ENCODE peak calls at places on chromosomes 13 and 19, in nine cellular contexts. Z is breast epithelium, X is HCT116, O is transverse colon, M is stomach, H is GM12892, L is spleen, W is upper lobe of left lung, T is HepG2. A is an unnamed sample.

GRCh38 chr13:113468461-113469147 is 15.3 kb upstream of the ADPRHL1 start:
- DNase-seq in W (no peak), T (no peak), Z (no peak), H (no peak), M (no peak), X (no peak), O (no peak), L (no peak), A (no peak)

GRCh38 chr13:100633461-100633860 is 41.1 kb downstream of the TMTC4 start:
- DNase-seq in Z (no peak), X (no peak), W (no peak), H (no peak), L (no peak), M (no peak), O (no peak), T (peak; percentile 6), A (no peak)

GRCh38 chr13:33401238-33401637 is 115.7 kb upstream of the STARD13 start:
- DNase-seq in T (no peak), X (no peak), L (no peak), M (peak; percentile 31), H (no peak), O (peak; percentile 75), W (no peak), Z (no peak), A (no peak)

GRCh38 chr13:28574617-28575142 is 79.8 kb upstream of the FLT1 start:
- DNase-seq in O (peak; percentile 46), M (no peak), X (peak; percentile 95), T (peak; percentile 10), L (no peak), H (no peak), Z (no peak), W (no peak), A (no peak)

GRCh38 chr13:92553470-92554114 is 673.0 kb upstream of the GPC6 start:
- DNase-seq in H (no peak), T (no peak), O (no peak), W (no peak), L (no peak), X (no peak), Z (no peak), M (no peak), A (no peak)

GRCh38 chr13:114064516-114065140 is 67.8 kb downstream of the RASA3 start:
- DNase-seq in H (no peak), X (no peak), O (peak; percentile 40), L (peak; percentile 79), Z (no peak), T (no peak), M (peak; percentile 51), W (peak; percentile 71), A (no peak)

GRCh38 chr19:1068111-1069001 is 1.4 kb downstream of the ARHGAP45 start:
- DNase-seq in W (peak; percentile 91), X (no peak), T (no peak), Z (no peak), L (peak; percentile 97), M (no peak), O (peak; percentile 66), H (no peak), A (no peak)

GRCh38 chr19:3111586-3112247 is 17.6 kb downstream of the GNA11 start:
- DNase-seq in L (no peak), H (no peak), M (no peak), X (no peak), Z (no peak), W (no peak), T (no peak), O (no peak), A (no peak)

GRCh38 chr19:23203841-23204344 is 46.3 kb downstream of the ZNF724 start:
- DNase-seq in X (no peak), O (no peak), Z (no peak), W (peak; percentile 85), T (no peak), L (no peak), H (no peak), M (no peak), A (no peak)

GRCh38 chr19:46131485-46132143 is 7.1 kb upstream of the IGFL3 start:
- DNase-seq in M (no peak), Z (no peak), T (no peak), L (no peak), H (no peak), X (no peak), O (no peak), W (no peak), A (no peak)
- TF ChIP-seq POLR2AphosphoS5 in M (no peak), Z (no peak), T (no peak), L (no peak), H (no peak), X (no peak), O (no peak), W (no peak), A (no peak)

DNA sequence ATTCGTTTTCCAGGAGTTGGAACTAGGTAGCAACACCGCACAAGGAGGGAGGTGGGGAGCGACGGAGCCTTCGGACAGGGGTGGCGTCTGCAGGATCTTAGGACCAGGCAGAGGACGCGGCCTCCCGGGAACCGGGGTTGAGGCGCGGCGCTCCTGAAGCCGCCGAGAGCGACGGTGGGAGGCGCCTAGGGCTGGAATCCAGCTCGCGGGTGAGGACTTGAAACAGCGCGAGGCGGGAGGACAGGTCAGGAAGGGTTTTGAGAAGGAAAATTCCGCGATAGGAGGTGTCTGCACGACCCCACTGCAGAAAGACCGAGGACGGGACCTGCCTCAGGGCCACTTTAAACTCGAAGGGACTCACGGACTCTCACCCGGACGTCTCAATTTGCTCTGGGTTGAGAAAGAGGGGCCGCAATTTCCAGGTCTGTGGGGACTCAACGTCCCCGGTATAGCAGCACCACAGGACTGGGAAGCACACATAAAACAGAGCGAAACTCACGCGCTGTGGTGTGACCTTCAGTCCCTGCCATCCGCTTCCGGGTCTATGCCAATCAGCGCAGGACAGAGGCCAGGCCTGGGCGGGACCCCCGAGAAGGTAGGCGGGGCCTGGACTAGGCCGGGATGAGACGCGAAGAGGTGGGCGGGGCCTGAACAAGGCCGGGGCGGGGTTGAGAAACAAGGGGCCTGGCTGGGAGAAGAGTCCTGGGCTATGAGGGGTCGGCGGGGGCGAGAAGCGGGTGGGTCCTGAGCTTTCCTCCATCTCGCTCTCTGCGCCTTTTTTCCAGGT is at the start of gene ZNF320:
- DNase-seq in T (no peak), M (peak; percentile 98), Z (peak; percentile 97), W (peak; percentile 97), X (peak; percentile 85), H (peak; percentile 72), L (peak; percentile 98), O (peak; percentile 97), A (peak; percentile 92)
- TF ChIP-seq POLR2A in T (no peak), M (peak; percentile 25), Z (peak; percentile 69), W (peak; percentile 73), X (peak; percentile 38), H (peak; percentile 41), L (no peak), O (peak; percentile 90), A (peak; percentile 88)

GRCh38 chr19:58097783-58098681 is at the start of gene ZSCAN18:
- DNase-seq in W (peak; percentile 98), M (peak; percentile 96), O (peak; percentile 96), H (peak; percentile 68), L (peak; percentile 96), Z (peak; percentile 99), T (no peak), X (no peak), A (peak; percentile 92)
- TF ChIP-seq POLR2AphosphoS5 in W (peak; percentile 82), M (peak; percentile 90), O (peak; percentile 77), H (no peak), L (peak; percentile 93), Z (peak; percentile 90), T (no peak), X (no peak), A (no peak)

DNA sequence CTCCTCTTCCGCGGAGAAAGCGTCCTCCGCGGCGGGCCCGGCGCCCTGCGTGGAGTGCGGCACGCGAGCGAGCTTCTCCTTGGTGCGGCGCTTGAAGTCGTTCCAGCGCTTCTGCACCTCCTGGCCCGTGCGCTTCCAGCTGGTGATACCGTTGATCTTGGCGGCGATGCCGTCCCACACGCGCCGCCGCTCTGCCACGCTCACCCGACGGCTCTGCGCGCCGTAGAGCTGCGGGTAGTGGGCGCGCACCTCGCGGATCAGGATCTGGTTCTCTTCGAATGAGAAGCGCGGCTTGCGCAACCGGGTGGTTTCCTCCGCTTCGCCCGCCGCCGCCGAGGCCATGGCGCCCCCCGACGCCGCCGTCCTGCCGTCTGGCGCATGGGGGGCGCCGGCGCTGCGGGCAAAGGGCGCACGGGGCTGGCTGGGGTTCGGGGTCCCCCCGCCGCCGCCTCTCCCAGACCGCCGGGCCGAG is 945 bp downstream of the MYPOP start:
- DNase-seq in O (peak; percentile 48), W (peak; percentile 88), X (no peak), M (peak; percentile 44), Z (no peak), L (peak; percentile 87), H (no peak), T (no peak), A (no peak)
- TF ChIP-seq POLR2A in O (no peak), W (no peak), X (no peak), M (no peak), Z (no peak), L (no peak), H (no peak), T (no peak), A (no peak)

DNA sequence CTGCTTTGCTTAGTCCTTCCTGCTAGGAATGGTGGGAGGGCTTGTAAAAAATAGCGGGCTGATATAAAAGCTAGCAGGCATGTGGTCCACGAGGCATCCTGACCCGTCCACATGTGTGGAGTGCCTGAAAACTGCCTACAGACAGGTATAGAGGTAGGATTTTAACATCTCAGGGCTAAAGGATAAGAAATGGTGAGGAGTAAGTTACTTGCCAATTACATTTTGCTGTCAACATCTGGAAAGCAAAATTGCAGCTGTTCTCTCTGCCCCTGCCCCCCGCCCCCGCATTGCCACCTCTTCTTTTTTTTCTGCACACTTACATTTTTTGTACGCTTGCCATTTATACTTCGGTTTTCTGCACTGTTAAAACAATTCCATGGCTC is 21.0 kb downstream of the NFIX start:
- DNase-seq in Z (no peak), M (no peak), O (no peak), X (no peak), T (no peak), W (no peak), H (no peak), L (no peak), A (no peak)
- TF ChIP-seq POLR2AphosphoS5 in Z (no peak), M (no peak), O (no peak), X (no peak), T (no peak), W (no peak), H (no peak), L (no peak), A (no peak)

GRCh38 chr13:27270594-27271520 is at the start of gene RASL11A:
- DNase-seq in H (peak; percentile 86), O (peak; percentile 90), M (peak; percentile 88), X (peak; percentile 36), T (peak; percentile 70), Z (peak; percentile 79), L (peak; percentile 95), W (peak; percentile 96), A (peak; percentile 85)
- TF ChIP-seq POLR2A in H (no peak), O (peak; percentile 95), M (peak; percentile 19), X (peak; percentile 90), T (peak; percentile 68), Z (no peak), L (no peak), W (peak; percentile 94), A (no peak)

GRCh38 chr19:41324231-41324702 is 14.3 kb downstream of the CCDC97 start:
- DNase-seq in W (no peak), T (no peak), Z (no peak), M (no peak), H (no peak), O (no peak), X (no peak), L (no peak), A (no peak)
- TF ChIP-seq POLR2AphosphoS5 in W (no peak), T (no peak), Z (no peak), M (no peak), H (no peak), O (no peak), X (no peak), L (peak; percentile 53), A (peak; percentile 31)

A was measured in GM12891.